ENCODE peak calls at places on chromosome 18, in seven cellular contexts. A is IMR-90, J is trophoblast cell, C is neuronal stem cell, H is H1, U is mesenchymal stem cell, R is H9. L is an unnamed sample.

GRCh38 chr18:63312731-63313408 is 6.7 kb downstream of the BCL2 start:
- DNase-seq in J (no peak), R (no peak), H (no peak), A (no peak), C (no peak), U (no peak), L (no peak)

GRCh38 chr18:69172046-69172445 is 228.6 kb upstream of the DOK6 start:
- DNase-seq in R (no peak), H (no peak), U (no peak), A (peak; percentile 10), C (no peak), J (peak; percentile 5), L (no peak)

GRCh38 chr18:28267878-28268625 is 91.1 kb upstream of the CDH2 start:
- DNase-seq in A (peak; percentile 31), H (no peak), C (no peak), R (no peak), U (peak; percentile 46), J (no peak), L (peak; percentile 33)

GRCh38 chr18:48613589-48613988 is 74.8 kb downstream of the CTIF start:
- DNase-seq in A (peak; percentile 49), U (no peak), H (no peak), J (no peak), R (no peak), C (no peak), L (no peak)

GRCh38 chr18:34971313-34971712 is 69.9 kb upstream of the MAPRE2 start:
- DNase-seq in J (peak; percentile 6), U (peak; percentile 70), A (peak; percentile 39), R (no peak), C (no peak), H (no peak), L (no peak)

GRCh38 chr18:51006948-51007786 is 22.8 kb upstream of the SMAD4 start:
- DNase-seq in J (peak; percentile 77), U (no peak), A (no peak), R (no peak), C (no peak), H (no peak), L (peak; percentile 82)

GRCh38 chr18:79400591-79401381 is 5.1 kb downstream of the NFATC1 start:
- DNase-seq in C (no peak), U (no peak), R (no peak), H (no peak), A (no peak), J (no peak), L (no peak)

GRCh38 chr18:26434887-26435286 is 113.5 kb downstream of the KCTD1 start:
- DNase-seq in R (no peak), J (no peak), C (no peak), H (no peak), U (no peak), A (no peak), L (no peak)

GRCh38 chr18:25648724-25649260 is 296.8 kb upstream of the ZNF521 start:
- DNase-seq in J (no peak), U (no peak), C (no peak), A (peak; percentile 10), R (no peak), H (no peak), L (no peak)

GRCh38 chr18:39453882-39454281 is 1888.3 kb upstream of the CELF4 start:
- DNase-seq in A (peak; percentile 65), U (peak; percentile 74), J (no peak), C (no peak), H (no peak), R (no peak), L (peak; percentile 24)

GRCh38 chr18:46856975-46857374 is 60.3 kb downstream of the PIAS2 start:
- DNase-seq in R (no peak), A (no peak), H (no peak), J (no peak), C (no peak), U (peak; percentile 8), L (peak; percentile 23)

GRCh38 chr18:73679941-73680700 is 467.5 kb downstream of the FBXO15 start:
- DNase-seq in J (no peak), H (no peak), A (peak; percentile 50), U (no peak), R (no peak), C (no peak), L (no peak)

GRCh38 chr18:76968073-76968472 is 145.7 kb downstream of the ZNF236 start:
- DNase-seq in H (peak; percentile 66), J (no peak), C (no peak), U (no peak), A (no peak), R (peak; percentile 92), L (peak; percentile 47)

GRCh38 chr18:59093668-59094067 is 46.0 kb upstream of the SEC11C start:
- DNase-seq in C (no peak), A (no peak), J (no peak), H (no peak), R (no peak), U (no peak), L (no peak)

GRCh38 chr18:4203525-4203924 is 251.6 kb downstream of the DLGAP1 start:
- DNase-seq in R (no peak), J (no peak), A (no peak), H (no peak), C (no peak), U (no peak), L (no peak)

GRCh38 chr18:24678113-24678512 is 217.7 kb downstream of the HRH4 start:
- DNase-seq in U (no peak), R (no peak), C (no peak), H (no peak), J (no peak), A (no peak), L (no peak)

GRCh38 chr18:9708057-9708881 is at the start of gene RAB31:
- DNase-seq in C (peak; percentile 43), J (peak; percentile 78), R (peak; percentile 62), H (no peak), A (peak; percentile 72), U (peak; percentile 85), L (peak; percentile 79)

GRCh38 chr18:79740741-79741700 is 56.7 kb upstream of the KCNG2 start:
- DNase-seq in C (no peak), R (no peak), H (no peak), U (no peak), J (no peak), A (no peak), L (no peak)

GRCh38 chr18:73408434-73408833 is 540.6 kb upstream of the NETO1 start:
- DNase-seq in C (no peak), R (peak; percentile 48), U (peak; percentile 39), H (peak; percentile 10), J (no peak), A (peak; percentile 17), L (peak; percentile 57)

GRCh38 chr18:49486959-49487710 is at the start of gene C18orf32:
- DNase-seq in U (peak; percentile 94), R (peak; percentile 97), A (peak; percentile 93), C (peak; percentile 82), J (peak; percentile 89), H (peak; percentile 90), L (peak; percentile 98)

GRCh38 chr18:59994357-59994756 is 94.6 kb downstream of the PMAIP1 start:
- DNase-seq in C (no peak), H (no peak), R (no peak), U (no peak), J (no peak), A (peak; percentile 12), L (peak; percentile 43)

GRCh38 chr18:13712400-13713131 is 13.8 kb downstream of the FAM210A start:
- DNase-seq in A (no peak), H (no peak), R (no peak), C (no peak), U (no peak), J (no peak), L (no peak)

GRCh38 chr18:49025767-49026500 is 75.2 kb upstream of the SMAD7 start:
- DNase-seq in H (no peak), C (no peak), A (no peak), J (no peak), U (no peak), R (peak; percentile 25), L (no peak)

GRCh38 chr18:33578371-33579146 is 540 bp downstream of the ASXL3 start:
- DNase-seq in R (peak; percentile 30), U (peak; percentile 41), J (no peak), C (peak; percentile 51), A (no peak), H (no peak), L (peak; percentile 10)

GRCh38 chr18:76673281-76674005 is 148.9 kb upstream of the ZNF236 start:
- DNase-seq in H (no peak), C (no peak), U (no peak), R (no peak), J (no peak), A (no peak), L (no peak)

GRCh38 chr18:22883827-22884226 is 49.3 kb upstream of the RBBP8 start:
- DNase-seq in C (no peak), J (no peak), A (no peak), H (no peak), R (no peak), U (no peak), L (no peak)
- H2BK5ac ChIP-seq in C (no peak overlapping the region), J (no peak overlapping the region), A (no peak overlapping the region), H (no peak overlapping the region), R (no peak overlapping the region), U (no peak overlapping the region), L (no peak overlapping the region)

DNA sequence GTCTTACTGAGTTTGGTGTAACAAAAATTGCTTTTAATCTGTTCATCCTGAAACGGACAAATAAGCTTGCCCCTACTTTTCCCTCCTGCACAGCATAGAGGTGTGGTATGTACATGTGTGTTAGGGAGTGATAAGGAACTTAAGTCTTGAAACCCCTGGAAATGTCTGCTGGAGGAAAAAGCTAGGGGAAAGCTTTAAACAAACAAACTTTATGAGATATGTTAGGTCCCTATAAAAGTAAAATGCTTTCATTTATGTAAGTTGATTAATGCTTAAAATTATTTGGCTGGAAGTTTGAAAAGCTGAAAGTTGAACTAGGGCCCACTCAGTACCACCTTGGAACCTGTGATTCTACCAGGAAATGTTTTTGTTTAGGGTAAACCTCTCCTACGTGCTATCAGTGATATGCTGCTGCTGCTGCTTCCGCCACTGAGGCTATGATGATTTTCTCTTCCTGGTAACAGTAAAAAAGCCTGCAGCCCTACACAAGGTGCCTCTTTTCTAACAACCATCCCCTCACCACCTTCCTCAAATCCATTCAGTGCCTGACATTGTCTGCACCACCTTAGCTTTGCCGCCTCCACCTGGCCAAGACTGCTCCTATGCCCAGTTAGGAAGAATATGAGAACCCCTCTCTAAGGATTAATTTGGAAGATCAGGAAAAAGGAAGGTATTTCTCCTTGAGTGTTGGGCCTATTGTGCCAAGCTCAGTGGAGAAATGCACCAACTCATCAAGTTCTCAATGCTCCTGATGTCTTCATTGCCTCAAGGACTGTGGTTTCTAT is 2.5 kb upstream of the YES1 start:
- DNase-seq in A (no peak), U (no peak), H (no peak), C (no peak), J (no peak), R (peak; percentile 53), L (peak; percentile 51)
- H2BK5ac ChIP-seq in A (no peak overlapping the region), U (no peak overlapping the region), H (no peak overlapping the region), C (no peak overlapping the region), J (no peak overlapping the region), R (no peak overlapping the region), L (no peak overlapping the region)

GRCh38 chr18:44473394-44474066 is 207.2 kb upstream of the SETBP1 start:
- DNase-seq in U (no peak), H (no peak), R (no peak), A (no peak), J (peak; percentile 62), C (no peak), L (no peak)
- H2BK5ac ChIP-seq in U (no peak overlapping the region), H (no peak overlapping the region), R (no peak overlapping the region), A (no peak overlapping the region), J (no peak overlapping the region), C (no peak overlapping the region), L (no peak overlapping the region)

DNA sequence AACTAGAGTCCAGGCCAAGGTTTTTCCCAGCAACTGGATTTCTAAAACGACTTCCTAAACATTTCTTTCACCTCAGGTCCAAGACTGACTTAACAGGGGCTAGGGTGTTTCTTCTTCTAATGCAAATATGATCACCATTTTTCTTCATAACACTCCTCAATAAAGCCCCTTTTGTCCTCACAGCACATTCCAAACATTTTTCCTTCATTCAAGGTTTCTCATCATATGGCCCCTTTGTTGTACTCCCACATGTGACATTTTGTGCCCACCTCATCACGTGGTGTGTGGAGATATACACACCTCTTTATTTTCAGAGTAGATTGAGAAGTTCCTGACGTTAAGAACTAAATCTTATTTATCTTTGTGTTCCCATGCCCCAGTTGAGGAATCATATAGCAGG is 3.9 kb upstream of the CDH7 start:
- DNase-seq in A (no peak), R (no peak), U (no peak), H (no peak), J (no peak), C (no peak), L (no peak)
- H2BK5ac ChIP-seq in A (no peak overlapping the region), R (no peak overlapping the region), U (no peak overlapping the region), H (no peak overlapping the region), J (no peak overlapping the region), C (no peak overlapping the region), L (no peak overlapping the region)